ENCODE peak calls at places on chromosome 4, in ten cellular contexts. E, S, L, Q, C, U, D, I, X and G are unnamed samples.

GRCh38 chr4:141346144-141346543 is 125.4 kb downstream of the ZNF330 start:
- DNase-seq in E (peak), S (peak), L (peak), Q (no peak), C (no peak), U (peak), D (peak), I (peak), X (no peak), G (peak)

GRCh38 chr4:55635282-55635681 is 816 bp downstream of the NMU start:
- DNase-seq in E (no peak), S (no peak), L (peak), Q (no peak), C (no peak), U (no peak), D (peak), I (no peak), X (no peak), G (no peak)

GRCh38 chr4:81747242-81747930 is 275.7 kb upstream of the RASGEF1B start:
- DNase-seq in E (no peak), S (no peak), L (no peak), Q (no peak), C (no peak), U (no peak), D (no peak), I (no peak), X (no peak), G (peak)

GRCh38 chr4:5500165-5500564 is 208.2 kb downstream of the EVC2 start:
- DNase-seq in E (peak), S (no peak), L (no peak), Q (no peak), C (no peak), U (no peak), D (no peak), I (no peak), X (no peak), G (no peak)

GRCh38 chr4:124262211-124263179 is 450.0 kb downstream of the ANKRD50 start:
- DNase-seq in E (peak), S (peak), L (peak), Q (no peak), C (peak), U (peak), D (peak), I (peak), X (peak), G (peak)

GRCh38 chr4:40587826-40588225 is 41.8 kb downstream of the RBM47 start:
- DNase-seq in E (peak), S (peak), L (no peak), Q (no peak), C (no peak), U (no peak), D (no peak), I (no peak), X (no peak), G (no peak)

GRCh38 chr4:7354937-7355336 is 79.8 kb downstream of the PSAPL1 start:
- DNase-seq in E (no peak), S (no peak), L (no peak), Q (no peak), C (no peak), U (no peak), D (no peak), I (no peak), X (no peak), G (no peak)

GRCh38 chr4:18082254-18082653 is 60.7 kb upstream of the LCORL start:
- DNase-seq in E (no peak), S (no peak), L (no peak), Q (no peak), C (no peak), U (no peak), D (no peak), I (no peak), X (no peak), G (no peak)

GRCh38 chr4:94253036-94253435 is 45.4 kb downstream of the SMARCAD1 start:
- DNase-seq in E (no peak), S (no peak), L (no peak), Q (no peak), C (no peak), U (no peak), D (no peak), I (no peak), X (no peak), G (no peak)

GRCh38 chr4:145179201-145179860 is 1.1 kb downstream of the OTUD4 start:
- DNase-seq in E (peak), S (no peak), L (no peak), Q (peak), C (peak), U (peak), D (peak), I (peak), X (peak), G (no peak)

GRCh38 chr4:169208516-169208915 is 62.2 kb downstream of the SH3RF1 start:
- DNase-seq in E (no peak), S (no peak), L (no peak), Q (no peak), C (no peak), U (no peak), D (no peak), I (no peak), X (no peak), G (no peak)

GRCh38 chr4:7872264-7872771 is 67.3 kb downstream of the AFAP1 start:
- DNase-seq in E (no peak), S (peak), L (peak), Q (no peak), C (no peak), U (peak), D (no peak), I (no peak), X (no peak), G (no peak)

GRCh38 chr4:156799121-156799589 is 172.4 kb downstream of the PDGFC start:
- DNase-seq in E (peak), S (no peak), L (no peak), Q (no peak), C (no peak), U (no peak), D (no peak), I (no peak), X (no peak), G (no peak)

GRCh38 chr4:72314869-72315268 is 254.2 kb downstream of the ADAMTS3 start:
- DNase-seq in E (peak), S (peak), L (no peak), Q (no peak), C (no peak), U (peak), D (no peak), I (peak), X (no peak), G (no peak)

GRCh38 chr4:163663454-163664225 is 169.2 kb downstream of the TMA16 start:
- DNase-seq in E (no peak), S (no peak), L (no peak), Q (no peak), C (no peak), U (no peak), D (no peak), I (no peak), X (no peak), G (no peak)

GRCh38 chr4:113469023-113469390 is 292.5 kb downstream of the CAMK2D start:
- DNase-seq in E (no peak), S (no peak), L (no peak), Q (no peak), C (no peak), U (no peak), D (no peak), I (no peak), X (no peak), G (no peak)

GRCh38 chr4:184504385-184504784 is 30.0 kb upstream of the IRF2 start:
- DNase-seq in E (no peak), S (no peak), L (no peak), Q (peak), C (no peak), U (no peak), D (no peak), I (no peak), X (no peak), G (no peak)

GRCh38 chr4:145740796-145741195 is 60.9 kb downstream of the C4orf51 start:
- DNase-seq in E (no peak), S (no peak), L (no peak), Q (no peak), C (no peak), U (no peak), D (no peak), I (no peak), X (no peak), G (no peak)

GRCh38 chr4:95248713-95249401 is 299.9 kb downstream of the UNC5C start:
- DNase-seq in E (no peak), S (no peak), L (no peak), Q (no peak), C (no peak), U (no peak), D (no peak), I (peak), X (no peak), G (no peak)

GRCh38 chr4:148444296-148445070 is 2.3 kb upstream of the NR3C2 start:
- DNase-seq in E (no peak), S (no peak), L (no peak), Q (peak), C (peak), U (no peak), D (peak), I (no peak), X (peak), G (no peak)

GRCh38 chr4:972651-973424 is 531 bp downstream of the DGKQ start:
- DNase-seq in E (peak), S (no peak), L (no peak), Q (peak), C (peak), U (peak), D (peak), I (no peak), X (peak), G (no peak)

GRCh38 chr4:186919340-186919739 is 195.7 kb upstream of the FAT1 start:
- DNase-seq in E (no peak), S (no peak), L (no peak), Q (no peak), C (no peak), U (no peak), D (no peak), I (no peak), X (no peak), G (no peak)

GRCh38 chr4:103067841-103068547 is 8.6 kb downstream of the SLC9B2 start:
- DNase-seq in E (no peak), S (no peak), L (no peak), Q (no peak), C (no peak), U (no peak), D (no peak), I (peak), X (no peak), G (no peak)

GRCh38 chr4:183571350-183572076 is 66.7 kb downstream of the ING2 start:
- DNase-seq in E (peak), S (peak), L (peak), Q (no peak), C (no peak), U (peak), D (peak), I (peak), X (no peak), G (no peak)

GRCh38 chr4:164876680-164877324 is at the start of gene APELA:
- DNase-seq in E (no peak), S (no peak), L (no peak), Q (no peak), C (no peak), U (no peak), D (no peak), I (no peak), X (no peak), G (no peak)

GRCh38 chr4:6888506-6889071 is 21.0 kb upstream of the TBC1D14 start:
- DNase-seq in E (no peak), S (no peak), L (no peak), Q (no peak), C (no peak), U (no peak), D (no peak), I (no peak), X (no peak), G (no peak)

GRCh38 chr4:11566440-11567022 is 137.8 kb upstream of the HS3ST1 start:
- DNase-seq in E (no peak), S (no peak), L (no peak), Q (no peak), C (no peak), U (no peak), D (no peak), I (no peak), X (no peak), G (no peak)

GRCh38 chr4:8741513-8742226 is 130.0 kb downstream of the HMX1 start:
- DNase-seq in E (no peak), S (no peak), L (no peak), Q (peak), C (no peak), U (no peak), D (peak), I (no peak), X (no peak), G (no peak)

GRCh38 chr4:11297201-11297600 is 131.5 kb downstream of the HS3ST1 start:
- DNase-seq in E (peak), S (no peak), L (no peak), Q (no peak), C (no peak), U (no peak), D (no peak), I (peak), X (no peak), G (no peak)

GRCh38 chr4:74671074-74671698 is 123.1 kb downstream of the BTC start:
- DNase-seq in E (peak), S (no peak), L (peak), Q (no peak), C (peak), U (peak), D (peak), I (peak), X (peak), G (peak)